ENCODE peak calls at places on chromosomes 4 and X, in ten cellular contexts. P, W, A, Z, E, D, Y, T, S and L are unnamed samples. For H3K4me1, the result is how much of the 10 kb centered on the place peaks cover.

GRCh38 chrX:1443496-1444075 is 9.1 kb downstream of the ASMTL start:
- DNase-seq in S (no peak), A (no peak), D (no peak), Y (no peak), T (peak), W (peak), E (no peak), Z (no peak), P (no peak), L (no peak)

GRCh38 chr4:76690906-76691275 is 207.1 kb downstream of the SOWAHB start:
- DNase-seq in A (no peak), E (no peak), T (no peak), D (no peak), S (no peak), P (no peak), W (no peak), Z (no peak), Y (no peak), L (no peak)

GRCh38 chrX:139020793-139021192 is 309.3 kb upstream of the FGF13 start:
- DNase-seq in A (no peak), Z (no peak), Y (no peak), S (no peak), D (no peak), T (no peak), W (no peak), E (no peak), P (no peak), L (no peak)

GRCh38 chrX:3514996-3515395 is 168.5 kb upstream of the MXRA5 start:
- DNase-seq in S (no peak), P (no peak), A (no peak), E (no peak), D (no peak), W (no peak), Z (no peak), T (no peak), Y (no peak), L (no peak)

GRCh38 chr4:169620846-169621228 is 459 bp downstream of the CLCN3 start:
- DNase-seq in E (no peak), Z (no peak), W (no peak), A (no peak), D (peak), T (peak), Y (no peak), P (no peak), S (no peak), L (peak)

GRCh38 chr4:111064342-111064993 is 441.6 kb upstream of the PITX2 start:
- DNase-seq in W (no peak), P (no peak), D (no peak), E (no peak), Z (peak), S (no peak), Y (no peak), T (no peak), A (no peak), L (no peak)

GRCh38 chr4:149889976-149890375 is 74.3 kb upstream of the IQCM start:
- DNase-seq in E (no peak), P (no peak), W (no peak), S (no peak), Z (no peak), T (no peak), A (no peak), D (no peak), Y (no peak), L (no peak)

GRCh38 chrX:71253253-71254091 is 468 bp downstream of the ZMYM3 start:
- DNase-seq in D (peak), P (no peak), Y (peak), E (no peak), S (peak), W (no peak), Z (no peak), A (peak), T (peak), L (peak)

GRCh38 chr4:10082047-10082446 is 34.6 kb downstream of the WDR1 start:
- DNase-seq in T (peak), Z (no peak), E (no peak), P (no peak), Y (no peak), S (no peak), D (no peak), A (no peak), W (peak), L (peak)

GRCh38 chr4:63211377-63211776 is 1197.9 kb downstream of the TECRL start:
- DNase-seq in Y (no peak), Z (no peak), E (no peak), S (no peak), W (no peak), T (no peak), P (no peak), D (no peak), A (no peak), L (no peak)

GRCh38 chr4:40621592-40622512 is 7.8 kb downstream of the RBM47 start:
- DNase-seq in Y (peak), Z (peak), A (peak), E (peak), T (peak), P (peak), D (peak), S (peak), W (peak), L (peak)

GRCh38 chr4:87093443-87094123 is 126.8 kb downstream of the KLHL8 start:
- DNase-seq in Z (peak), A (no peak), Y (no peak), S (no peak), P (no peak), D (peak), T (peak), E (no peak), W (no peak), L (peak)

GRCh38 chr4:168781341-168781740 is 228.7 kb downstream of the CBR4 start:
- DNase-seq in Y (no peak), E (no peak), D (no peak), W (no peak), T (no peak), A (no peak), P (no peak), S (no peak), Z (no peak), L (no peak)

GRCh38 chrX:65528705-65529340 is 5.8 kb downstream of the LAS1L start:
- DNase-seq in S (no peak), E (peak), P (peak), Y (peak), D (no peak), T (peak), A (peak), Z (no peak), W (no peak), L (peak)

GRCh38 chr4:113979157-113979972 is at the start of gene ARSJ:
- DNase-seq in W (peak), A (peak), Z (no peak), P (peak), Y (peak), T (peak), D (no peak), S (peak), E (peak), L (peak)

GRCh38 chr4:128549636-128550035 is 259.9 kb upstream of the JADE1 start:
- DNase-seq in E (no peak), W (no peak), Z (no peak), Y (no peak), A (no peak), P (no peak), T (no peak), D (no peak), S (no peak), L (no peak)

GRCh38 chr4:44232262-44232661 is 216.3 kb downstream of the KCTD8 start:
- DNase-seq in Z (no peak), D (no peak), A (no peak), T (no peak), Y (no peak), P (no peak), S (no peak), E (no peak), W (no peak), L (no peak)

GRCh38 chr4:86357608-86358007 is 2.2 kb downstream of the MAPK10 start:
- DNase-seq in W (no peak), S (no peak), D (no peak), E (no peak), Y (no peak), P (no peak), T (no peak), A (no peak), Z (no peak), L (no peak)

GRCh38 chr4:127240721-127241120 is 392.0 kb upstream of the INTU start:
- DNase-seq in E (no peak), W (no peak), P (no peak), Z (no peak), T (no peak), D (no peak), S (no peak), A (no peak), Y (no peak), L (no peak)

GRCh38 chr4:183158062-183158461 is 59.0 kb downstream of the WWC2 start:
- DNase-seq in W (no peak), S (no peak), A (no peak), P (no peak), Y (no peak), E (no peak), T (no peak), D (no peak), Z (no peak), L (no peak)

GRCh38 chrX:106467422-106467821 is 144.4 kb upstream of the RADX start:
- DNase-seq in E (no peak), T (no peak), Z (no peak), Y (no peak), D (no peak), W (no peak), A (peak), S (peak), P (no peak), L (no peak)

GRCh38 chr4:77433102-77433733 is 172.4 kb upstream of the CXCL13 start:
- DNase-seq in E (no peak), T (no peak), S (no peak), W (no peak), Z (peak), Y (no peak), A (no peak), D (peak), P (no peak), L (peak)

GRCh38 chr4:5710962-5711478 is at the start of gene EVC:
- DNase-seq in D (peak), P (peak), E (peak), W (peak), S (peak), T (peak), Z (no peak), A (peak), Y (peak), L (peak)

GRCh38 chrX:49210406-49210805 is 10.4 kb upstream of the SYP start:
- DNase-seq in Z (no peak), E (no peak), T (no peak), D (no peak), P (no peak), A (no peak), W (no peak), S (no peak), Y (no peak), L (no peak)

GRCh38 chr4:165757426-165757825 is 115.6 kb upstream of the TLL1 start:
- DNase-seq in A (no peak), Y (no peak), D (no peak), E (no peak), P (no peak), Z (no peak), T (no peak), W (no peak), S (no peak), L (no peak)
- H3K4me1 ChIP-seq in A (under half), Y (under half), D (under half), E (under half), P (under half), Z (under half), T (under half), W (under half), S (under half), L (under half)

GRCh38 chr4:95050980-95051688 is 293.4 kb downstream of the BMPR1B start:
- DNase-seq in P (no peak), Y (no peak), E (no peak), Z (no peak), S (no peak), W (no peak), D (no peak), A (peak), T (no peak), L (peak)
- H3K4me3 ChIP-seq in P (no peak), Y (no peak), E (no peak), Z (no peak), S (no peak), W (no peak), D (no peak), A (peak), T (no peak), L (no peak)

GRCh38 chr4:95921470-95921869 is 81.6 kb downstream of the PDHA2 start:
- DNase-seq in Y (no peak), Z (no peak), D (no peak), P (no peak), S (no peak), E (no peak), A (no peak), W (no peak), T (no peak), L (no peak)
- H3K4me1 ChIP-seq in Y (under half), Z (under half), D (under half), P (under half), S (under half), E (under half), A (under half), W (under half), T (under half), L (under half)

DNA sequence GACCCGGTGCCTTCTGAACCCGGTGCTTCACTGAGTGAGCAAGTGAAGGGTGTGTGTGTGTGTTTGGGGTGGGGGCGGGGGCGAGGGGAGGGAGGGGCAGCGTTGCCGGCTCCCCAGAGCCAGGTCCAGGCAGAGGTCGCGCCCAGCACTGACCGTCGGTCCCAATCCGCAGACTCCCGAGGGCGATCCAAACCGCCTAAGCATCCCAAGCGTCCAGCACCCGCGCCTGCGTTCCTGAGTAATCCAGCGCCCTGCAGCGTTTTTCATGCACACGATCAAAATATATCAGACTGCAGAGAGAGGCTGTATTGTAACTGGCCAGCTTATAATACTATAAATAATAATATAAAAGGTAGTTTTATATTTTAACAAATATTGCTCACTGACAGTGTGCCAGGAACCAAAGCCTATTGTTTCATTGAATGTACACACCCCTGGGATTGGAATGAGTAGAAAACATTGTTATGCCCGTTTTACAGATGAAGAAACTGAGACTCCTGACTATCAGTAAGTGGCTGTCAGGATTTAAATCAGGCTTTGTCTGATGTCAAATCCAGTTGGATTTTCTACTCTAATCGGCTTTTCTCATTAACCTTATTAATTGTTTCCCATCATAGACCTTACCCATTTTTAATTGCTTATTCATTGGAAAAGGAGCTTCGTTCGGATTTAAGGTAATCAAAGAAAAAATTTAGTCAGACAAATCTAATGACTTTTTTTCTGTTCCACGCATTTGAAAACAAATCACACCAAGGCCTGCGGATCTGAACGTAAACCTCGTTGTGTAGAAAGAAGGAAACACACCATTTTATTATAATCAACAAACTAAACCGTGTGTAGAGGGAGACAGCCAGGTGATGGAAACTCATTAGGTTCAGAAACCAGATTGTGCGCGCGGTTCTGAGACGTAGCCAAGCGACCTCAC is 4.0 kb upstream of the NKX3-2 start:
- DNase-seq in D (no peak), S (no peak), Y (no peak), E (no peak), Z (no peak), A (no peak), P (no peak), W (no peak), T (no peak), L (no peak)
- H3K4me3 ChIP-seq in D (peak), S (peak), Y (peak), E (no peak), Z (peak), A (peak), P (peak), W (no peak), T (peak), L (peak)

GRCh38 chr4:152634110-152634760 is 45.6 kb downstream of the TMEM154 start:
- DNase-seq in D (peak), E (no peak), T (no peak), A (no peak), Y (no peak), P (no peak), S (no peak), W (no peak), Z (no peak), L (no peak)
- H3K4me1 ChIP-seq in D (under half), E (under half), T (under half), A (under half), Y (under half), P (under half), S (under half), W (under half), Z (under half), L (under half)

GRCh38 chrX:108437789-108438623 is at the start of gene COL4A6:
- DNase-seq in Y (peak), A (no peak), Z (no peak), E (no peak), T (peak), P (no peak), W (peak), S (peak), D (peak), L (peak)
- H3K4me3 ChIP-seq in Y (peak), A (peak), Z (no peak), E (no peak), T (peak), P (peak), W (peak), S (peak), D (peak), L (no peak)

DNA sequence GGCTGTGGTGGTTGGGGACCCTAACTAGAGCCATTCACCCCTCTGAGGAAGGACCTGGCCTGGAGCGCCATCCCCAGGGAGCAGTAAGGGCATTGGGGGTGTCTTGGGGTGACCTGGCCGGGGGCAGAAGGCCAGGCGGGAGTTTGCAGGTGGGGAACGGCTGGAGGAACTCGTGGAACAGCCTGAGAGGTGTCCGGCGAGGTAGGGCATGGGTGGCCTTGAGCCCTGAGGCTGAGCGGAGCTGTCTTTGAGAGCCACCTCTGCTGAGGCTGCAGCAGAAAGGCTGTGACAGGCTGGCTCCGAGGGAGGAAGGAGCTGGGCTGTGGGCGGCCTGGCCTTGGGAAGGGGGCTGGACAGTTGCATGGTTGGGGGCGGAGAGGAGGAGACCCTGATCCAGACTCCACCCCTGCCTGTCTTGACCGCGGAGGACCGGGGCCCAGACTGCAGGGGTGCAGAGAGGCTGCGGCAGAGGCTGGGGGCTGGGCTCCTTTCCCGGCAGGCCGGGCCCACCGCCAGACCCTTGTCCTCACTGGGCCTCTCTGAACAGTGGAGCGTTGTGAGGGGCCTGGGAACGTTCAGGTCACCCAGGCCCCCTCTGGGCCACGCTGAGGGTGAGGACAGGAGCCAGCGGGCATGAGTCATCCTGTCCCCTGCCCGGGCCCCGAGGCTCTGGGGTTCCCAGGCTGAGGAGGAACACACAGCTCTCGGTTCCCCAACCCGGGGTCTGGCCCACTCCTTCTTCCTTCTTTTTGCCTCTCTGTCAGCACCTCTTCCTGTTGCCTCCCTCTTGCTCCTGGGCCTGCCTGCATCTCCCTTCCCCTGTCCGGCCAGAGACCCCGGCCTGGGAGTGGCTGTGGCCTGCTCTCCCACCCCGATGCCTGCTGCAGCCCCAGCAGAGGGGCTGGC is 8.1 kb downstream of the SH3BP2 start:
- DNase-seq in E (peak), P (peak), S (peak), Z (peak), T (peak), A (peak), Y (peak), W (peak), D (peak), L (peak)
- H3K4me1 ChIP-seq in E (half or more), P (under half), S (under half), Z (half or more), T (under half), A (under half), Y (half or more), W (half or more), D (half or more), L (half or more)

GRCh38 chr4:81490761-81491160 is 19.1 kb upstream of the RASGEF1B start:
- DNase-seq in P (no peak), S (no peak), D (no peak), T (no peak), Z (no peak), W (no peak), Y (no peak), A (no peak), E (no peak), L (no peak)

GRCh38 chr4:81492596-81492995 is 20.9 kb upstream of the RASGEF1B start:
- DNase-seq in D (no peak), E (no peak), W (no peak), S (no peak), Z (no peak), Y (no peak), P (no peak), A (no peak), T (no peak), L (no peak)

GRCh38 chr4:81495308-81495707 is 23.6 kb upstream of the RASGEF1B start:
- DNase-seq in D (no peak), Y (no peak), P (no peak), A (no peak), T (no peak), S (no peak), W (no peak), Z (no peak), E (no peak), L (no peak)

GRCh38 chr4:81491943-81492342 is 20.2 kb upstream of the RASGEF1B start:
- DNase-seq in A (no peak), D (no peak), T (no peak), P (no peak), S (no peak), W (no peak), E (no peak), Y (no peak), Z (no peak), L (no peak)

DNA sequence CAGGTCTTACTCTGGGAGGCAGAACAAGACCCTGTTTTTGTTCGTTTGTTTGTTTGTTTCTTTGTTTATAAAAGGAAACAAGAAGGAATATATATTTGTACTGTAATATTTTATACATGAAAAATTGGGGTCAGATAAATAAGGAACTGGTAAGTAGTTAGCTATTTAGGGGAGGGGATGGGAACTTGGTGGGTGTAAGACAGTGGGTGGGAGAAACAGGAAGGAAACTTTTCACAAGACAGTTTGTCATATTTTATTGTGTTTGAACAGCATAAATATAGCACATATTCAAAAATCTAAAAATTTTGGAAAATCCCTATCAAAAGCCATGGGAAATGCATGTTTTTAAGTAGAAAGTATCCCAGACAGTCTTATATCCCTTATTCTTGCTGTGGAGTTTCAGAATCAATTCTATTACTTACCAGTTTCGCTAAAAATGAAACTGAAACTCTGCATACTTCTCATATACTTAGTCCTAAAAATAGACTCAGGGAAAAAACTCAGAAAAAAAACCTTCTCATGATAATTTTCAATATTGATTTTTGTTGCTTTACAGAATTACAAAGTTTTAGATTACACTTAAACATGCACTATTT is 22.3 kb upstream of the RASGEF1B start:
- DNase-seq in Y (no peak), A (no peak), T (no peak), Z (no peak), D (no peak), E (no peak), P (no peak), W (no peak), S (no peak), L (no peak)
- H3K4me3 ChIP-seq in Y (peak), A (peak), T (no peak), Z (no peak), D (no peak), E (no peak), P (peak), W (no peak), S (peak), L (no peak)

GRCh38 chrX:10022273-10022541 is 55.0 kb downstream of the CLDN34 start:
- DNase-seq in A (no peak), S (no peak), D (no peak), Y (no peak), T (no peak), W (no peak), Z (no peak), E (no peak), P (no peak), L (no peak)
- H3K4me1 ChIP-seq in A (under half), S (under half), D (under half), Y (half or more), T (under half), W (under half), Z (under half), E (under half), P (under half), L (under half)

GRCh38 chrX:133921764-133922389 is 63.5 kb downstream of the GPC3 start:
- DNase-seq in A (peak), P (no peak), D (peak), Z (no peak), W (no peak), E (peak), S (peak), T (peak), Y (peak), L (peak)
- H3K4me3 ChIP-seq in A (no peak), P (no peak), D (no peak), Z (no peak), W (no peak), E (no peak), S (no peak), T (no peak), Y (no peak), L (no peak)